ENCODE peak calls at places on chromosomes 13 and 19, in seven cellular contexts. One of them, this sample, is unnamed.
A peak's percentile ranks its signal among the peaks of the same experiment; 100 is the strongest.

GRCh38 chr13:23074054-23074805 is 106.5 kb upstream of the SGCG start:
- DNase-seq in A549: no peak
- DNase-seq in activated CD8-positive, alpha-beta memory T cell treated with anti-CD3 and anti-CD28 coated beads, Interleukin-2, amount 50 U/mL, for 4 hours: no peak
- DNase-seq in left ventricle myocardium superior: no peak
- DNase-seq in stimulated activated CD4-positive, alpha-beta T cell treated with anti-CD3 and anti-CD28 coated beads, Interleukin-15, amount 100 ng/mL, for 1 hour: no peak
- DNase-seq in T-helper 2 cell: no peak
- DNase-seq in naive thymus-derived CD8-positive, alpha-beta T cell: no peak
- DNase-seq in this sample: no peak

GRCh38 chr19:35689836-35690235 is 14.5 kb upstream of the ZBTB32 start:
- DNase-seq in T-helper 2 cell: no peak
- DNase-seq in A549: no peak
- DNase-seq in activated CD8-positive, alpha-beta memory T cell treated with anti-CD3 and anti-CD28 coated beads, Interleukin-2, amount 50 U/mL, for 4 hours: no peak
- DNase-seq in left ventricle myocardium superior: no peak
- DNase-seq in stimulated activated CD4-positive, alpha-beta T cell treated with anti-CD3 and anti-CD28 coated beads, Interleukin-15, amount 100 ng/mL, for 1 hour: no peak
- DNase-seq in naive thymus-derived CD8-positive, alpha-beta T cell: no peak
- DNase-seq in this sample: peak; percentile 25

GRCh38 chr13:98172570-98173405 is 4.3 kb downstream of the RNF113B start:
- DNase-seq in left ventricle myocardium superior: no peak
- DNase-seq in T-helper 2 cell: no peak
- DNase-seq in stimulated activated CD4-positive, alpha-beta T cell treated with anti-CD3 and anti-CD28 coated beads, Interleukin-15, amount 100 ng/mL, for 1 hour: no peak
- DNase-seq in naive thymus-derived CD8-positive, alpha-beta T cell: no peak
- DNase-seq in A549: no peak
- DNase-seq in activated CD8-positive, alpha-beta memory T cell treated with anti-CD3 and anti-CD28 coated beads, Interleukin-2, amount 50 U/mL, for 4 hours: no peak
- DNase-seq in this sample: peak; percentile 28

GRCh38 chr19:56252699-56253422 is 19.7 kb upstream of the EDDM13 start:
- DNase-seq in activated CD8-positive, alpha-beta memory T cell treated with anti-CD3 and anti-CD28 coated beads, Interleukin-2, amount 50 U/mL, for 4 hours: peak; percentile 72
- DNase-seq in A549: peak; percentile 87
- DNase-seq in T-helper 2 cell: peak; percentile 21
- DNase-seq in stimulated activated CD4-positive, alpha-beta T cell treated with anti-CD3 and anti-CD28 coated beads, Interleukin-15, amount 100 ng/mL, for 1 hour: peak; percentile 64
- DNase-seq in naive thymus-derived CD8-positive, alpha-beta T cell: peak; percentile 28
- DNase-seq in left ventricle myocardium superior: peak; percentile 80
- DNase-seq in this sample: peak; percentile 60

GRCh38 chr13:103299079-103299478 is 232.9 kb upstream of the SLC10A2 start:
- DNase-seq in A549: no peak
- DNase-seq in activated CD8-positive, alpha-beta memory T cell treated with anti-CD3 and anti-CD28 coated beads, Interleukin-2, amount 50 U/mL, for 4 hours: no peak
- DNase-seq in naive thymus-derived CD8-positive, alpha-beta T cell: no peak
- DNase-seq in left ventricle myocardium superior: no peak
- DNase-seq in T-helper 2 cell: no peak
- DNase-seq in stimulated activated CD4-positive, alpha-beta T cell treated with anti-CD3 and anti-CD28 coated beads, Interleukin-15, amount 100 ng/mL, for 1 hour: no peak
- DNase-seq in this sample: no peak

GRCh38 chr13:26255717-26256277 is 1.9 kb downstream of the CDK8 start:
- DNase-seq in stimulated activated CD4-positive, alpha-beta T cell treated with anti-CD3 and anti-CD28 coated beads, Interleukin-15, amount 100 ng/mL, for 1 hour: no peak
- DNase-seq in T-helper 2 cell: no peak
- DNase-seq in naive thymus-derived CD8-positive, alpha-beta T cell: no peak
- DNase-seq in left ventricle myocardium superior: no peak
- DNase-seq in A549: peak; percentile 1
- DNase-seq in activated CD8-positive, alpha-beta memory T cell treated with anti-CD3 and anti-CD28 coated beads, Interleukin-2, amount 50 U/mL, for 4 hours: no peak
- DNase-seq in this sample: peak; percentile 21

GRCh38 chr19:15631817-15632216 is 8.9 kb upstream of the CYP4F3 start:
- DNase-seq in A549: no peak
- DNase-seq in activated CD8-positive, alpha-beta memory T cell treated with anti-CD3 and anti-CD28 coated beads, Interleukin-2, amount 50 U/mL, for 4 hours: peak; percentile 32
- DNase-seq in naive thymus-derived CD8-positive, alpha-beta T cell: no peak
- DNase-seq in left ventricle myocardium superior: no peak
- DNase-seq in T-helper 2 cell: peak; percentile 9
- DNase-seq in stimulated activated CD4-positive, alpha-beta T cell treated with anti-CD3 and anti-CD28 coated beads, Interleukin-15, amount 100 ng/mL, for 1 hour: no peak
- DNase-seq in this sample: peak; percentile 14

GRCh38 chr13:40792284-40793051 is 3.1 kb downstream of the SLC25A15 start:
- DNase-seq in T-helper 2 cell: no peak
- DNase-seq in naive thymus-derived CD8-positive, alpha-beta T cell: no peak
- DNase-seq in activated CD8-positive, alpha-beta memory T cell treated with anti-CD3 and anti-CD28 coated beads, Interleukin-2, amount 50 U/mL, for 4 hours: no peak
- DNase-seq in stimulated activated CD4-positive, alpha-beta T cell treated with anti-CD3 and anti-CD28 coated beads, Interleukin-15, amount 100 ng/mL, for 1 hour: no peak
- DNase-seq in A549: no peak
- DNase-seq in left ventricle myocardium superior: no peak
- DNase-seq in this sample: no peak

GRCh38 chr13:82739881-82740280 is 1142.4 kb downstream of the SLITRK1 start:
- DNase-seq in activated CD8-positive, alpha-beta memory T cell treated with anti-CD3 and anti-CD28 coated beads, Interleukin-2, amount 50 U/mL, for 4 hours: no peak
- DNase-seq in left ventricle myocardium superior: no peak
- DNase-seq in stimulated activated CD4-positive, alpha-beta T cell treated with anti-CD3 and anti-CD28 coated beads, Interleukin-15, amount 100 ng/mL, for 1 hour: no peak
- DNase-seq in naive thymus-derived CD8-positive, alpha-beta T cell: no peak
- DNase-seq in A549: no peak
- DNase-seq in T-helper 2 cell: no peak
- DNase-seq in this sample: no peak

GRCh38 chr19:46428278-46429141 is at the start of gene PNMA8C:
- DNase-seq in activated CD8-positive, alpha-beta memory T cell treated with anti-CD3 and anti-CD28 coated beads, Interleukin-2, amount 50 U/mL, for 4 hours: peak; percentile 51
- DNase-seq in naive thymus-derived CD8-positive, alpha-beta T cell: peak; percentile 10
- DNase-seq in stimulated activated CD4-positive, alpha-beta T cell treated with anti-CD3 and anti-CD28 coated beads, Interleukin-15, amount 100 ng/mL, for 1 hour: no peak
- DNase-seq in left ventricle myocardium superior: peak; percentile 85
- DNase-seq in A549: peak; percentile 31
- DNase-seq in T-helper 2 cell: peak; percentile 33
- DNase-seq in this sample: peak; percentile 67

GRCh38 chr13:110525328-110526319 is 35.9 kb downstream of the RAB20 start:
- DNase-seq in T-helper 2 cell: no peak
- DNase-seq in naive thymus-derived CD8-positive, alpha-beta T cell: no peak
- DNase-seq in activated CD8-positive, alpha-beta memory T cell treated with anti-CD3 and anti-CD28 coated beads, Interleukin-2, amount 50 U/mL, for 4 hours: no peak
- DNase-seq in stimulated activated CD4-positive, alpha-beta T cell treated with anti-CD3 and anti-CD28 coated beads, Interleukin-15, amount 100 ng/mL, for 1 hour: no peak
- DNase-seq in left ventricle myocardium superior: peak; percentile 69
- DNase-seq in A549: no peak
- DNase-seq in this sample: no peak

GRCh38 chr19:34512254-34512796 is 30.8 kb downstream of the WTIP start:
- DNase-seq in activated CD8-positive, alpha-beta memory T cell treated with anti-CD3 and anti-CD28 coated beads, Interleukin-2, amount 50 U/mL, for 4 hours: no peak
- DNase-seq in naive thymus-derived CD8-positive, alpha-beta T cell: no peak
- DNase-seq in stimulated activated CD4-positive, alpha-beta T cell treated with anti-CD3 and anti-CD28 coated beads, Interleukin-15, amount 100 ng/mL, for 1 hour: no peak
- DNase-seq in A549: no peak
- DNase-seq in T-helper 2 cell: no peak
- DNase-seq in left ventricle myocardium superior: no peak
- DNase-seq in this sample: no peak

GRCh38 chr19:47240996-47241918 is 10.3 kb upstream of the BBC3 start:
- DNase-seq in stimulated activated CD4-positive, alpha-beta T cell treated with anti-CD3 and anti-CD28 coated beads, Interleukin-15, amount 100 ng/mL, for 1 hour: peak; percentile 79
- DNase-seq in left ventricle myocardium superior: peak; percentile 72
- DNase-seq in T-helper 2 cell: peak; percentile 70
- DNase-seq in naive thymus-derived CD8-positive, alpha-beta T cell: peak; percentile 84
- DNase-seq in activated CD8-positive, alpha-beta memory T cell treated with anti-CD3 and anti-CD28 coated beads, Interleukin-2, amount 50 U/mL, for 4 hours: peak; percentile 91
- DNase-seq in A549: peak; percentile 83
- DNase-seq in this sample: peak; percentile 77

GRCh38 chr13:32026619-32027018 is 5.0 kb upstream of the FRY start:
- DNase-seq in T-helper 2 cell: no peak
- DNase-seq in activated CD8-positive, alpha-beta memory T cell treated with anti-CD3 and anti-CD28 coated beads, Interleukin-2, amount 50 U/mL, for 4 hours: no peak
- DNase-seq in left ventricle myocardium superior: no peak
- DNase-seq in A549: no peak
- DNase-seq in stimulated activated CD4-positive, alpha-beta T cell treated with anti-CD3 and anti-CD28 coated beads, Interleukin-15, amount 100 ng/mL, for 1 hour: no peak
- DNase-seq in naive thymus-derived CD8-positive, alpha-beta T cell: no peak
- DNase-seq in this sample: no peak

GRCh38 chr19:13057744-13058143 is 44.9 kb downstream of the LYL1 start:
- DNase-seq in naive thymus-derived CD8-positive, alpha-beta T cell: no peak
- DNase-seq in stimulated activated CD4-positive, alpha-beta T cell treated with anti-CD3 and anti-CD28 coated beads, Interleukin-15, amount 100 ng/mL, for 1 hour: no peak
- DNase-seq in A549: no peak
- DNase-seq in left ventricle myocardium superior: no peak
- DNase-seq in T-helper 2 cell: no peak
- DNase-seq in activated CD8-positive, alpha-beta memory T cell treated with anti-CD3 and anti-CD28 coated beads, Interleukin-2, amount 50 U/mL, for 4 hours: no peak
- DNase-seq in this sample: no peak

GRCh38 chr13:27981006-27981708 is 7.3 kb downstream of the URAD start:
- DNase-seq in left ventricle myocardium superior: no peak
- DNase-seq in T-helper 2 cell: no peak
- DNase-seq in stimulated activated CD4-positive, alpha-beta T cell treated with anti-CD3 and anti-CD28 coated beads, Interleukin-15, amount 100 ng/mL, for 1 hour: no peak
- DNase-seq in A549: no peak
- DNase-seq in naive thymus-derived CD8-positive, alpha-beta T cell: no peak
- DNase-seq in activated CD8-positive, alpha-beta memory T cell treated with anti-CD3 and anti-CD28 coated beads, Interleukin-2, amount 50 U/mL, for 4 hours: no peak
- DNase-seq in this sample: no peak

GRCh38 chr13:44140146-44140545 is 233.5 kb upstream of the SERP2 start:
- DNase-seq in left ventricle myocardium superior: no peak
- DNase-seq in activated CD8-positive, alpha-beta memory T cell treated with anti-CD3 and anti-CD28 coated beads, Interleukin-2, amount 50 U/mL, for 4 hours: no peak
- DNase-seq in T-helper 2 cell: no peak
- DNase-seq in stimulated activated CD4-positive, alpha-beta T cell treated with anti-CD3 and anti-CD28 coated beads, Interleukin-15, amount 100 ng/mL, for 1 hour: no peak
- DNase-seq in naive thymus-derived CD8-positive, alpha-beta T cell: no peak
- DNase-seq in A549: no peak
- DNase-seq in this sample: no peak

GRCh38 chr19:10152100-10152499 is 32.4 kb upstream of the EIF3G start:
- DNase-seq in T-helper 2 cell: no peak
- DNase-seq in stimulated activated CD4-positive, alpha-beta T cell treated with anti-CD3 and anti-CD28 coated beads, Interleukin-15, amount 100 ng/mL, for 1 hour: no peak
- DNase-seq in A549: no peak
- DNase-seq in naive thymus-derived CD8-positive, alpha-beta T cell: no peak
- DNase-seq in left ventricle myocardium superior: no peak
- DNase-seq in activated CD8-positive, alpha-beta memory T cell treated with anti-CD3 and anti-CD28 coated beads, Interleukin-2, amount 50 U/mL, for 4 hours: no peak
- DNase-seq in this sample: no peak

GRCh38 chr19:54444737-54445136 is 4.3 kb upstream of the LENG8 start:
- DNase-seq in activated CD8-positive, alpha-beta memory T cell treated with anti-CD3 and anti-CD28 coated beads, Interleukin-2, amount 50 U/mL, for 4 hours: no peak
- DNase-seq in A549: no peak
- DNase-seq in stimulated activated CD4-positive, alpha-beta T cell treated with anti-CD3 and anti-CD28 coated beads, Interleukin-15, amount 100 ng/mL, for 1 hour: no peak
- DNase-seq in naive thymus-derived CD8-positive, alpha-beta T cell: no peak
- DNase-seq in left ventricle myocardium superior: no peak
- DNase-seq in T-helper 2 cell: no peak
- DNase-seq in this sample: no peak

GRCh38 chr19:35994868-35995654 is at the start of gene SDHAF1:
- DNase-seq in naive thymus-derived CD8-positive, alpha-beta T cell: peak; percentile 86
- DNase-seq in A549: peak; percentile 98
- DNase-seq in activated CD8-positive, alpha-beta memory T cell treated with anti-CD3 and anti-CD28 coated beads, Interleukin-2, amount 50 U/mL, for 4 hours: peak; percentile 94
- DNase-seq in T-helper 2 cell: peak; percentile 86
- DNase-seq in stimulated activated CD4-positive, alpha-beta T cell treated with anti-CD3 and anti-CD28 coated beads, Interleukin-15, amount 100 ng/mL, for 1 hour: peak; percentile 89
- DNase-seq in left ventricle myocardium superior: peak; percentile 99
- DNase-seq in this sample: peak; percentile 95

GRCh38 chr19:1109697-1110671 is 6.2 kb downstream of the GPX4 start:
- DNase-seq in naive thymus-derived CD8-positive, alpha-beta T cell: no peak
- DNase-seq in stimulated activated CD4-positive, alpha-beta T cell treated with anti-CD3 and anti-CD28 coated beads, Interleukin-15, amount 100 ng/mL, for 1 hour: no peak
- DNase-seq in left ventricle myocardium superior: no peak
- DNase-seq in activated CD8-positive, alpha-beta memory T cell treated with anti-CD3 and anti-CD28 coated beads, Interleukin-2, amount 50 U/mL, for 4 hours: no peak
- DNase-seq in T-helper 2 cell: no peak
- DNase-seq in A549: no peak
- DNase-seq in this sample: no peak

GRCh38 chr13:59771272-59771671 is 392.5 kb downstream of the DIAPH3 start:
- DNase-seq in T-helper 2 cell: no peak
- DNase-seq in stimulated activated CD4-positive, alpha-beta T cell treated with anti-CD3 and anti-CD28 coated beads, Interleukin-15, amount 100 ng/mL, for 1 hour: no peak
- DNase-seq in left ventricle myocardium superior: no peak
- DNase-seq in naive thymus-derived CD8-positive, alpha-beta T cell: no peak
- DNase-seq in activated CD8-positive, alpha-beta memory T cell treated with anti-CD3 and anti-CD28 coated beads, Interleukin-2, amount 50 U/mL, for 4 hours: no peak
- DNase-seq in A549: no peak
- DNase-seq in this sample: peak; percentile 26

GRCh38 chr19:49165111-49165750 is 7.6 kb downstream of the TRPM4 start:
- DNase-seq in naive thymus-derived CD8-positive, alpha-beta T cell: no peak
- DNase-seq in A549: no peak
- DNase-seq in T-helper 2 cell: no peak
- DNase-seq in stimulated activated CD4-positive, alpha-beta T cell treated with anti-CD3 and anti-CD28 coated beads, Interleukin-15, amount 100 ng/mL, for 1 hour: no peak
- DNase-seq in left ventricle myocardium superior: peak; percentile 68
- DNase-seq in activated CD8-positive, alpha-beta memory T cell treated with anti-CD3 and anti-CD28 coated beads, Interleukin-2, amount 50 U/mL, for 4 hours: no peak
- DNase-seq in this sample: no peak